ENCODE peak calls at places on chromosomes 1 and 21, in eight cellular contexts. B is T-cell; F is foreskin fibroblast; S is non-pigmented ciliary epithelial cell; X is globus pallidus; M is activated naive CD8-positive, alpha-beta T cell treated with anti-CD3 and anti-CD28 coated beads for 36 hours; T is D721Med; G is H9. K is an unnamed sample.

GRCh38 chr1:198829948-198830347 is 191.1 kb downstream of the PTPRC start:
- DNase-seq in G (peak; percentile 49), T (no peak), M (no peak), X (peak; percentile 27), B (no peak), F (peak; percentile 46), S (no peak), K (no peak)

GRCh38 chr1:187987236-187987776 is 1158.6 kb downstream of the PLA2G4A start:
- DNase-seq in M (no peak), G (no peak), X (no peak), S (no peak), B (no peak), T (no peak), F (no peak), K (no peak)

GRCh38 chr21:46221664-46222435 is 6.7 kb downstream of the LSS start:
- DNase-seq in G (no peak), S (no peak), M (no peak), B (no peak), X (no peak), T (no peak), F (no peak), K (no peak)

GRCh38 chr1:157199421-157199755 is 61.2 kb upstream of the ETV3 start:
- DNase-seq in X (no peak), T (no peak), F (peak; percentile 25), G (no peak), B (no peak), S (no peak), M (no peak), K (no peak)

GRCh38 chr1:215887618-215888017 is 320.5 kb downstream of the KCTD3 start:
- DNase-seq in G (no peak), X (no peak), T (no peak), M (no peak), S (no peak), F (no peak), B (no peak), K (no peak)

GRCh38 chr1:234997201-234998173 is 131.2 kb downstream of the TOMM20 start:
- DNase-seq in T (no peak), X (peak; percentile 90), F (peak; percentile 100), B (no peak), M (no peak), S (peak; percentile 98), G (no peak), K (peak; percentile 100)

GRCh38 chr21:36097427-36098230 is 27.8 kb downstream of the CBR1 start:
- DNase-seq in T (no peak), X (no peak), F (peak; percentile 30), B (no peak), S (no peak), M (no peak), G (no peak), K (peak; percentile 27)

GRCh38 chr1:209483691-209484090 is 99.8 kb upstream of the CAMK1G start:
- DNase-seq in G (no peak), B (no peak), M (no peak), S (no peak), T (no peak), F (no peak), X (no peak), K (no peak)

GRCh38 chr1:86207323-86207722 is 50.8 kb upstream of the COL24A1 start:
- DNase-seq in G (no peak), M (no peak), F (peak; percentile 86), S (peak; percentile 78), X (no peak), T (no peak), B (no peak), K (peak; percentile 41)

GRCh38 chr1:7046314-7046713 is 261.1 kb downstream of the CAMTA1 start:
- DNase-seq in T (no peak), S (peak; percentile 40), G (peak; percentile 67), X (peak; percentile 29), M (no peak), F (peak; percentile 29), B (no peak), K (peak; percentile 10)

GRCh38 chr1:223845810-223846667 is at the start of gene TP53BP2:
- DNase-seq in X (peak; percentile 90), B (peak; percentile 81), M (peak; percentile 92), T (peak; percentile 56), F (peak; percentile 97), S (no peak), G (peak; percentile 87), K (peak; percentile 48)

GRCh38 chr1:6414443-6414844 is 5.3 kb downstream of the HES2 start:
- DNase-seq in B (no peak), G (peak; percentile 88), F (peak; percentile 70), X (no peak), S (no peak), M (peak; percentile 60), T (no peak), K (peak; percentile 98)

GRCh38 chr1:31215083-31215570 is 24.6 kb downstream of the NKAIN1 start:
- DNase-seq in F (peak; percentile 30), M (no peak), B (no peak), S (no peak), X (no peak), T (no peak), G (no peak), K (no peak)

GRCh38 chr1:89546082-89546889 is 21.7 kb downstream of the LRRC8B start:
- DNase-seq in T (no peak), M (no peak), G (no peak), F (peak; percentile 71), X (no peak), B (no peak), S (peak; percentile 32), K (no peak)

GRCh38 chr1:22739648-22740385 is 29.2 kb downstream of the EPHB2 start:
- DNase-seq in T (no peak), M (no peak), X (no peak), G (no peak), B (no peak), F (peak; percentile 93), S (peak; percentile 78), K (no peak)

GRCh38 chr1:2583871-2584341 is 2.7 kb upstream of the PRXL2B start:
- DNase-seq in F (peak; percentile 42), X (no peak), B (peak; percentile 69), S (no peak), T (no peak), M (peak; percentile 35), G (peak; percentile 64), K (no peak)

GRCh38 chr1:149888999-149889289 is 10.4 kb upstream of the BOLA1 start:
- DNase-seq in S (no peak), G (no peak), B (no peak), M (no peak), F (peak; percentile 80), X (no peak), T (no peak), K (no peak)

GRCh38 chr1:240611619-240612490 is at the start of gene GREM2:
- DNase-seq in X (peak; percentile 4), M (peak; percentile 41), S (peak; percentile 78), F (peak; percentile 92), B (peak; percentile 4), T (peak; percentile 36), G (peak; percentile 74), K (no peak)

K was measured in epithelial cell of prostate.